ENCODE peak calls at places on chromosomes 13 and 19, in seven cellular contexts. I, D, E, U, Z, V and R are unnamed samples.

GRCh38 chr13:24083722-24084421 is 76.6 kb upstream of the SPATA13 start:
- DNase-seq in I (no peak), D (no peak), V (no peak), Z (no peak), E (no peak), U (no peak), R (no peak)

GRCh38 chr19:43467730-43468129 is 2.3 kb upstream of the LYPD3 start:
- DNase-seq in D (no peak), V (no peak), I (no peak), E (peak; percentile 41), U (no peak), Z (peak; percentile 45), R (no peak)

GRCh38 chr19:46748325-46749109 is 2.3 kb upstream of the STRN4 start:
- DNase-seq in V (no peak), E (no peak), D (no peak), U (peak; percentile 81), I (peak; percentile 35), Z (peak; percentile 76), R (no peak)

GRCh38 chr13:48833412-48833811 is 142.3 kb upstream of the FNDC3A start:
- DNase-seq in V (no peak), D (no peak), Z (no peak), I (no peak), E (no peak), U (no peak), R (no peak)

GRCh38 chr13:41028051-41028450 is 8.9 kb upstream of the ELF1 start:
- DNase-seq in U (no peak), D (no peak), I (no peak), V (no peak), E (peak; percentile 16), Z (peak; percentile 50), R (no peak)

GRCh38 chr13:87677334-87678234 is 6.4 kb downstream of the SLITRK5 start:
- DNase-seq in I (peak; percentile 31), E (no peak), U (no peak), V (no peak), D (no peak), Z (no peak), R (no peak)

GRCh38 chr13:113862766-113863510 is 938 bp downstream of the GAS6 start:
- DNase-seq in E (peak; percentile 36), U (peak; percentile 46), V (no peak), Z (peak; percentile 41), D (peak; percentile 78), I (no peak), R (peak; percentile 70)

GRCh38 chr19:47499863-47500830 is 14.7 kb downstream of the NAPA start:
- DNase-seq in Z (no peak), V (no peak), E (no peak), I (no peak), D (peak; percentile 51), U (no peak), R (no peak)

GRCh38 chr19:12194827-12195500 is 32.1 kb downstream of the ZNF136 start:
- DNase-seq in V (peak; percentile 38), I (no peak), E (peak; percentile 58), D (peak; percentile 86), U (no peak), Z (peak; percentile 55), R (no peak)

GRCh38 chr13:24076124-24076523 is 84.4 kb upstream of the SPATA13 start:
- DNase-seq in D (no peak), U (no peak), V (no peak), E (no peak), I (no peak), Z (no peak), R (no peak)

GRCh38 chr19:40687525-40688016 is 2.9 kb downstream of the NUMBL start:
- DNase-seq in E (peak; percentile 79), D (peak; percentile 86), Z (peak; percentile 92), U (peak; percentile 37), V (peak; percentile 83), I (no peak), R (no peak)

DNA sequence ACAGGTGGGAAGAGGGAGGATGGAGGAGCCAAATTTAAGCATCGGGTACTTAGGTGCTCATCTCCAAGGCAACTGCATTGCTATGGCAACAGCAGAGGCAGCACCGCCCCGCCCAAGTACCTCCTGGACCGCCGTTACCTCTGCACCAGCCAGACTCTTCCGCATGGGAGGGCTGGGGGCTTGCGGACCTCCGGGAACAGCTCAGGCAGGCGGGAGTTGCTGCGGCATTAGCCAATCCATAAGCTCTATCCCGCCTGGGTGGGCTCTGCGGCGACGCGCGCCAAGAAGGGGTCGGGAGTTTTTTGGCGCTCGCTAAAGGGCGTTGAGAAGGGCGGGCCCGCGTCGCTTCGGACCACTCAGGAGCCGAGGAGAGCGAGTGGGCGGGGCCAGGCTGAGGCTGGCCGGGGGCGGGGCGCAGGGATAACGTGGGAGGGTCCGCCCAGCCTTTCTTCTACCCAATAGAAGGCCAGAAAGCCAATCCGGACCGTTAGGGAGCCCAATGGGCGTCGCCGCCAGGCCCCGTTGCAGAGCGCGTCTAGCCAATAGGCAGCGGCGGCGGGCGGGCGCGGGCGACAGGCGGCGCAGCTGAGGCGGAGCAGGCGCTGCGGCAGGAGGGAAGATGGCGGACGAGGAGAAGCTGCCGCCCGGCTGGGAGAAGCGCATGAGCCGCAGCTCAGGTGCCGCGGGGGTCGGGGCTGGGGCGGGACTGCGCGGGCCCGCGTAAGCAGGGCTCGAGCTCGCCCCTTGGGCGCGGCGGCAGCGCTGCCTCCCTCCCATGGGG is at the start of gene PIN1:
- DNase-seq in D (peak; percentile 99), U (peak; percentile 99), V (peak; percentile 97), Z (peak; percentile 97), E (peak; percentile 94), I (peak; percentile 99), R (peak; percentile 99)
- TF ChIP-seq CTCF in D (peak; percentile 68), U (peak; percentile 47), V (peak; percentile 59), Z (peak; percentile 48), E (no peak), I (peak; percentile 63), R (peak; percentile 68)

GRCh38 chr19:2618611-2619010 is 83.9 kb downstream of the GNG7 start:
- DNase-seq in I (no peak), D (peak; percentile 84), Z (no peak), E (peak; percentile 60), U (peak; percentile 59), V (no peak), R (no peak)
- TF ChIP-seq CTCF in I (no peak), D (no peak), Z (no peak), E (no peak), U (no peak), V (no peak), R (no peak)

GRCh38 chr19:50818859-50819472 is 4.6 kb downstream of the KLK1 start:
- DNase-seq in V (no peak), Z (no peak), D (no peak), U (peak; percentile 45), E (no peak), I (no peak), R (no peak)

GRCh38 chr19:50812474-50812873 is 11.1 kb downstream of the KLK1 start:
- DNase-seq in I (no peak), Z (no peak), V (no peak), U (no peak), E (no peak), D (no peak), R (no peak)

GRCh38 chr19:50817941-50818858 is 5.4 kb downstream of the KLK1 start:
- DNase-seq in E (no peak), I (peak; percentile 49), U (peak; percentile 91), Z (no peak), V (no peak), D (peak; percentile 69), R (no peak)

GRCh38 chr19:50815443-50815842 is 8.1 kb downstream of the KLK1 start:
- DNase-seq in E (no peak), D (no peak), U (no peak), Z (no peak), I (no peak), V (no peak), R (no peak)

GRCh38 chr19:50814883-50815282 is 8.7 kb downstream of the KLK1 start:
- DNase-seq in U (no peak), Z (no peak), V (no peak), E (no peak), I (no peak), D (no peak), R (no peak)
- TF ChIP-seq CTCF in U (no peak), Z (no peak), V (no peak), E (no peak), I (no peak), D (no peak), R (no peak)

DNA sequence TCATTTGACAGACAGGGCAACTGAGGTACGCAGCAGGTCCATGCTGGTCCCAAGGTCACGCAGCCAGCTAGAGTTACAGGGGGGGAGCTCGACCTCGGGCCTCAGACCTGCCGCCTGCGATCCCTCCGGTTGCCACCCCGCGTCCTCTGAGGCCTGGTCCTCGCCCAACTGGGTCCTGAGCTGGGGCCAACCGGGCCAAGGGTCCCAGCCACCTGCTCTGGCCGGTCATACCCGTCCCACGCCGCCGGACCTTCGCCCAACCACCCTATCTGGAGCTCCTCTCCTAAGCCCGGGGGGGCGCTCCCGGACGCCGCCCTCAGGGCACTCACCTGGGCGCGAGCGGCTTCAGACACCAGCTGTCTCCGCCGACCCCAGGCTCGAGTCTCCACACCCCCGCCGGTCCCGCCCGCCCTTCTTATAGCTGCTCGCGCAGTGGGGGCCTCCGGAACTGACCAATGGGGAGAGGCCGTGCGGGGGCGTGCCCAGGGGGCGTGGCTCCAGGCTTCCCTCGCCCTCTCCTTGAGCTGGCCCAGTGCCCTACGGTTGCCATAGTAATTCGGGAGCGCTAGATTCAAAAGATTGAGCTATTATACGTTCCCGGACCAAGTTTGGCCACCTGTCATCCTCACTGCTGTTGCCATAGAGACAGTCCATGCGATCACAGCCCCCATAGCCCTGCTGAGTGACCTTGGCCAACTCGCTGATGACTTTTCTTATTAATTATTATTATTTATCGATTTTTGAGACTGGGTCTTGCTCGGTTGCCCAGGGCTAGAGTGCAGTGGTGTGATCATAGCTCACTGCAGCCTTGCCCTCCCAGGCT is at the start of gene PLIN5:
- DNase-seq in E (peak; percentile 6), Z (peak; percentile 22), V (no peak), I (peak; percentile 74), U (peak; percentile 63), D (peak; percentile 89), R (peak; percentile 90)
- TF ChIP-seq CTCF in E (no peak), Z (no peak), V (no peak), I (peak; percentile 32), U (no peak), D (no peak), R (peak; percentile 19)

DNA sequence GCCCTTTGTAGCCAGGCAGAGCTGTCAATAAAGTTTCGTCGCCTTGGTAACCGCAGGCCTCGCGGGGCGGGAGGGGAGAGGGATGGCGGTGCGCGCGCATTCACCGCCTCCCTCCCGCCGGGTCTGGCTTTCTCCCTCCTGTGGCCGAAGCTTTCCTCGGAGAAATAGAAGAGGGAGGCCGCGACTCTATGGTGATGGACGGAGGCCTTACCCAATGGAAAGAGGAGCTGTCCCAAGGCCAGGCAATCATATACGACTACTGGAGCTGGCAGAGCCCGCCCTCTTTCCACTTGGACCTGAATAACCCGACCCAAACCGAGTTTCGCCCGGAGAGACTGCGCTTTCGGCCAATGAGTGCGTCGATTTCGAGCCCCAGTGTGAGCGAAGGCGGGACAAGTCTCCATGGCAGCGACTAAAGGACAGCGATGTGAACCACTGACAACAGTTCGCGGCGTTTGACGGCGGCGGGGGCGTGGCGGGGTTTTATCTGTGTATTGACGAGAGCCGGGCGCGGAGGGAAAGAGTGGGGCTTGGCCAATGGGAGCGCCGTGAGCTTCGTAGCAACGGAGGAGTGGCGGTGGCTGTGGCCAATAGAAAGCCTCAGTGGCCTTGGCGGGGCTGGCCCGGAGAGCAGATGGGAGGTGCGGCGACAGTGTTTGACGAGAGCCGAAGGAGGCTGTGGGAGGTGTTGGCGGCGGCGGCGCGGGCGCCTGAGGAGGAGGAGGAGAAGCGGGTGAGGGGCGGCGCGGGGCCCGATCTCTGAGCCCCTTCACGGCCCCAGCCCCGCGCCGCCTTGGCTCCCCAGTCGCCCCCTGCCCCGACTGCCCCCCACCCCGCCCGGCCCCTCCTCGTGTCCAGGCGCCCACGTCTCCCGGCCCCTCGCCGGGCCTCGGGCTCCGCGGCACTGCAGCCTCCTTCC is at the start of gene KMT5C:
- DNase-seq in Z (peak; percentile 100), V (peak; percentile 100), I (peak; percentile 100), D (peak; percentile 100), U (peak; percentile 100), E (peak; percentile 100), R (peak; percentile 100)
- TF ChIP-seq CTCF in Z (peak; percentile 56), V (peak; percentile 40), I (no peak), D (peak; percentile 49), U (no peak), E (no peak), R (peak; percentile 55)